ENCODE peak calls at places on chromosomes 5 and 9, in eight cellular contexts. One of them, this sample, is unnamed.

GRCh38 chr9:135282001-135282731 is 194.7 kb downstream of the OLFM1 start:
- DNase-seq in breast epithelium: peak; percentile 91
- DNase-seq in body of pancreas: peak; percentile 94
- DNase-seq in stomach: peak; percentile 89
- DNase-seq in CD8-positive, alpha-beta memory T cell: no peak
- DNase-seq in psoas muscle: peak; percentile 68
- DNase-seq in aorta: no peak
- DNase-seq in neural progenitor cell: no peak
- DNase-seq in this sample: no peak

GRCh38 chr5:1380011-1380817 is 35.3 kb upstream of the CLPTM1L start:
- DNase-seq in body of pancreas: peak; percentile 66
- DNase-seq in breast epithelium: no peak
- DNase-seq in neural progenitor cell: peak; percentile 81
- DNase-seq in CD8-positive, alpha-beta memory T cell: peak; percentile 43
- DNase-seq in aorta: peak; percentile 83
- DNase-seq in psoas muscle: peak; percentile 66
- DNase-seq in stomach: peak; percentile 63
- DNase-seq in this sample: no peak

GRCh38 chr5:39178171-39178570 is 41.2 kb downstream of the FYB1 start:
- DNase-seq in breast epithelium: no peak
- DNase-seq in neural progenitor cell: no peak
- DNase-seq in CD8-positive, alpha-beta memory T cell: no peak
- DNase-seq in stomach: no peak
- DNase-seq in psoas muscle: no peak
- DNase-seq in aorta: no peak
- DNase-seq in body of pancreas: no peak
- DNase-seq in this sample: no peak

GRCh38 chr5:69046375-69046957 is 47.3 kb upstream of the SLC30A5 start:
- DNase-seq in neural progenitor cell: no peak
- DNase-seq in breast epithelium: no peak
- DNase-seq in CD8-positive, alpha-beta memory T cell: no peak
- DNase-seq in stomach: no peak
- DNase-seq in psoas muscle: no peak
- DNase-seq in aorta: no peak
- DNase-seq in body of pancreas: no peak
- DNase-seq in this sample: no peak

GRCh38 chr5:172906436-172906835 is 52.8 kb upstream of the RPL26L1 start:
- DNase-seq in stomach: no peak
- DNase-seq in neural progenitor cell: no peak
- DNase-seq in psoas muscle: no peak
- DNase-seq in body of pancreas: no peak
- DNase-seq in breast epithelium: no peak
- DNase-seq in aorta: no peak
- DNase-seq in CD8-positive, alpha-beta memory T cell: no peak
- DNase-seq in this sample: no peak

GRCh38 chr9:135978650-135979461 is 17.7 kb upstream of the UBAC1 start:
- DNase-seq in neural progenitor cell: no peak
- DNase-seq in stomach: no peak
- DNase-seq in breast epithelium: no peak
- DNase-seq in psoas muscle: peak; percentile 78
- DNase-seq in body of pancreas: no peak
- DNase-seq in CD8-positive, alpha-beta memory T cell: peak; percentile 26
- DNase-seq in aorta: no peak
- DNase-seq in this sample: peak; percentile 41

GRCh38 chr5:38433160-38433861 is 123.1 kb downstream of the LIFR start:
- DNase-seq in neural progenitor cell: no peak
- DNase-seq in CD8-positive, alpha-beta memory T cell: no peak
- DNase-seq in body of pancreas: no peak
- DNase-seq in breast epithelium: no peak
- DNase-seq in aorta: no peak
- DNase-seq in stomach: no peak
- DNase-seq in psoas muscle: no peak
- DNase-seq in this sample: no peak

GRCh38 chr9:5767968-5768932 is 64.7 kb downstream of the ERMP1 start:
- DNase-seq in CD8-positive, alpha-beta memory T cell: no peak
- DNase-seq in neural progenitor cell: no peak
- DNase-seq in stomach: no peak
- DNase-seq in breast epithelium: no peak
- DNase-seq in psoas muscle: no peak
- DNase-seq in body of pancreas: no peak
- DNase-seq in aorta: no peak
- DNase-seq in this sample: no peak

GRCh38 chr9:114495992-114496391 is 9.3 kb downstream of the WHRN start:
- DNase-seq in neural progenitor cell: no peak
- DNase-seq in breast epithelium: no peak
- DNase-seq in CD8-positive, alpha-beta memory T cell: no peak
- DNase-seq in body of pancreas: no peak
- DNase-seq in psoas muscle: no peak
- DNase-seq in aorta: no peak
- DNase-seq in stomach: no peak
- DNase-seq in this sample: no peak

GRCh38 chr5:64874753-64875152 is 106.0 kb downstream of the CWC27 start:
- DNase-seq in aorta: no peak
- DNase-seq in CD8-positive, alpha-beta memory T cell: no peak
- DNase-seq in psoas muscle: no peak
- DNase-seq in breast epithelium: no peak
- DNase-seq in neural progenitor cell: no peak
- DNase-seq in stomach: no peak
- DNase-seq in body of pancreas: no peak
- DNase-seq in this sample: no peak

GRCh38 chr5:137834498-137834897 is 33.2 kb upstream of the MYOT start:
- DNase-seq in stomach: no peak
- DNase-seq in CD8-positive, alpha-beta memory T cell: no peak
- DNase-seq in neural progenitor cell: no peak
- DNase-seq in breast epithelium: no peak
- DNase-seq in psoas muscle: no peak
- DNase-seq in aorta: no peak
- DNase-seq in body of pancreas: no peak
- DNase-seq in this sample: no peak

GRCh38 chr9:124730772-124731171 is 40.3 kb downstream of the NR6A1 start:
- DNase-seq in body of pancreas: no peak
- DNase-seq in CD8-positive, alpha-beta memory T cell: no peak
- DNase-seq in aorta: no peak
- DNase-seq in stomach: no peak
- DNase-seq in neural progenitor cell: no peak
- DNase-seq in breast epithelium: no peak
- DNase-seq in psoas muscle: no peak
- DNase-seq in this sample: no peak

GRCh38 chr5:139284295-139284694 is 9.2 kb upstream of the MATR3 start:
- DNase-seq in body of pancreas: no peak
- DNase-seq in neural progenitor cell: no peak
- DNase-seq in stomach: no peak
- DNase-seq in psoas muscle: no peak
- DNase-seq in CD8-positive, alpha-beta memory T cell: no peak
- DNase-seq in breast epithelium: no peak
- DNase-seq in aorta: no peak
- DNase-seq in this sample: no peak

GRCh38 chr5:128778474-128778873 is 186.8 kb upstream of the SLC27A6 start:
- DNase-seq in neural progenitor cell: no peak
- DNase-seq in CD8-positive, alpha-beta memory T cell: no peak
- DNase-seq in aorta: no peak
- DNase-seq in psoas muscle: no peak
- DNase-seq in stomach: no peak
- DNase-seq in breast epithelium: no peak
- DNase-seq in body of pancreas: no peak
- DNase-seq in this sample: no peak

GRCh38 chr5:179812997-179813607 is 6.4 kb upstream of the MGAT4B start:
- DNase-seq in psoas muscle: no peak
- DNase-seq in body of pancreas: no peak
- DNase-seq in CD8-positive, alpha-beta memory T cell: no peak
- DNase-seq in aorta: no peak
- DNase-seq in neural progenitor cell: no peak
- DNase-seq in breast epithelium: no peak
- DNase-seq in stomach: no peak
- DNase-seq in this sample: no peak

GRCh38 chr5:156327306-156327705 is 342 bp downstream of the SGCD start:
- DNase-seq in stomach: no peak
- DNase-seq in neural progenitor cell: no peak
- DNase-seq in psoas muscle: no peak
- DNase-seq in CD8-positive, alpha-beta memory T cell: no peak
- DNase-seq in body of pancreas: no peak
- DNase-seq in breast epithelium: no peak
- DNase-seq in aorta: no peak
- DNase-seq in this sample: no peak

GRCh38 chr9:123684393-123685149 is 245.4 kb downstream of the DENND1A start:
- DNase-seq in body of pancreas: no peak
- DNase-seq in CD8-positive, alpha-beta memory T cell: no peak
- DNase-seq in breast epithelium: no peak
- DNase-seq in aorta: no peak
- DNase-seq in psoas muscle: no peak
- DNase-seq in neural progenitor cell: no peak
- DNase-seq in stomach: no peak
- DNase-seq in this sample: no peak

GRCh38 chr5:178551059-178551458 is 39.1 kb downstream of the COL23A1 start:
- DNase-seq in CD8-positive, alpha-beta memory T cell: no peak
- DNase-seq in neural progenitor cell: no peak
- DNase-seq in stomach: no peak
- DNase-seq in psoas muscle: no peak
- DNase-seq in aorta: no peak
- DNase-seq in breast epithelium: no peak
- DNase-seq in body of pancreas: no peak
- DNase-seq in this sample: no peak

GRCh38 chr5:3481175-3481574 is 114.5 kb upstream of the IRX1 start:
- DNase-seq in psoas muscle: no peak
- DNase-seq in CD8-positive, alpha-beta memory T cell: no peak
- DNase-seq in stomach: no peak
- DNase-seq in aorta: no peak
- DNase-seq in breast epithelium: no peak
- DNase-seq in body of pancreas: no peak
- DNase-seq in neural progenitor cell: no peak
- DNase-seq in this sample: no peak

GRCh38 chr9:8718121-8718725 is 918.6 kb upstream of the DMAC1 start:
- DNase-seq in aorta: no peak
- DNase-seq in psoas muscle: no peak
- DNase-seq in neural progenitor cell: peak; percentile 53
- DNase-seq in breast epithelium: no peak
- DNase-seq in body of pancreas: no peak
- DNase-seq in CD8-positive, alpha-beta memory T cell: no peak
- DNase-seq in stomach: no peak
- DNase-seq in this sample: no peak

GRCh38 chr5:132830436-132831094 is at the start of gene SHROOM1:
- DNase-seq in stomach: peak; percentile 80
- DNase-seq in aorta: peak; percentile 91
- DNase-seq in CD8-positive, alpha-beta memory T cell: no peak
- DNase-seq in body of pancreas: peak; percentile 84
- DNase-seq in breast epithelium: no peak
- DNase-seq in neural progenitor cell: peak; percentile 76
- DNase-seq in psoas muscle: peak; percentile 77
- DNase-seq in this sample: no peak

GRCh38 chr9:1207681-1208080 is 157.5 kb downstream of the DMRT2 start:
- DNase-seq in CD8-positive, alpha-beta memory T cell: no peak
- DNase-seq in neural progenitor cell: no peak
- DNase-seq in breast epithelium: no peak
- DNase-seq in psoas muscle: no peak
- DNase-seq in aorta: no peak
- DNase-seq in body of pancreas: no peak
- DNase-seq in stomach: no peak
- DNase-seq in this sample: no peak

DNA sequence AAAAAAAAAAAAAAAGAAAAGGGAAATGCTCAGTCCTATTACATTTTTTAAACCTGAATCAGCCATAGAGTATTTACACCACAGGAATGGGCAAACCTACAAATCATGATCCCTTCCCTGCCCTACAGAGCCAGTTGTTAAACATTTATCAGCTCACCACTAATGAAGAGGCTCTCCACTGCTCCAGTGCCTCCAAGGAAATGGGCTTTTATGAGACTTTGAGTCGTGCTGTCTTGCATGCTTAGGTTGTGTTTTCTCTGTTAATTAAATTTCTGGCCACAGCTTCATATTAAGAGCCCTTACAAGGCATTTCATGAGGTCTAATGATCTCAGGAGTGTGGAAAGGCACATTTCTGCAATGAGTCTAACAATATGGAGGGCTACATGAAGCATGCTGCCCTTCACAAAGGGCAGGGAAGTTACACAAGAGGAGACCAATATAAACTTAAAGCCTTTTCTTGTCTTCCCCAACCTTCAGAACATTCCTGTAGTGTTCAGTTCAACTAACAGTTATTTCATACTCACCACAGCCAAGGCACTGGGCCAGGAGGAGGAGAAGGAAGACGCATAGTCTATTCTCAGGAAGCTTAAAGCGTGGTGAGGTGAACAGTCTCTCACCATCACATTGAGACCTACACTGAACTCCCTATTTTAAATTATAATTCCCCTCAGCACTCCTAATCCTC is 140.1 kb upstream of the ABCA1 start:
- DNase-seq in breast epithelium: no peak
- DNase-seq in psoas muscle: no peak
- DNase-seq in body of pancreas: no peak
- DNase-seq in stomach: no peak
- DNase-seq in CD8-positive, alpha-beta memory T cell: no peak
- DNase-seq in neural progenitor cell: no peak
- DNase-seq in aorta: no peak
- DNase-seq in this sample: no peak
- H3K4me1 ChIP-seq in breast epithelium: no peaks in the 10 kb centered on the region
- H3K4me1 ChIP-seq in psoas muscle: peaks cover 27% of the 10 kb centered on the region
- H3K4me1 ChIP-seq in body of pancreas: peaks cover 30% of the 10 kb centered on the region
- H3K4me1 ChIP-seq in stomach: peaks cover 41% of the 10 kb centered on the region
- H3K4me1 ChIP-seq in CD8-positive, alpha-beta memory T cell: peaks cover 4% of the 10 kb centered on the region
- H3K4me1 ChIP-seq in neural progenitor cell: no peaks in the 10 kb centered on the region
- H3K4me1 ChIP-seq in aorta: peaks cover 3% of the 10 kb centered on the region
- H3K4me1 ChIP-seq in this sample: peaks cover 21% of the 10 kb centered on the region

GRCh38 chr5:136114406-136115132 is 18.1 kb upstream of the SMAD5 start:
- DNase-seq in body of pancreas: no peak
- DNase-seq in neural progenitor cell: no peak
- DNase-seq in psoas muscle: no peak
- DNase-seq in aorta: no peak
- DNase-seq in CD8-positive, alpha-beta memory T cell: no peak
- DNase-seq in stomach: no peak
- DNase-seq in breast epithelium: no peak
- DNase-seq in this sample: no peak
- H3K4me1 ChIP-seq in body of pancreas: no peaks in the 10 kb centered on the region
- H3K4me1 ChIP-seq in neural progenitor cell: no peaks in the 10 kb centered on the region
- H3K4me1 ChIP-seq in psoas muscle: no peaks in the 10 kb centered on the region
- H3K4me1 ChIP-seq in aorta: no peaks in the 10 kb centered on the region
- H3K4me1 ChIP-seq in CD8-positive, alpha-beta memory T cell: no peaks in the 10 kb centered on the region
- H3K4me1 ChIP-seq in stomach: no peaks in the 10 kb centered on the region
- H3K4me1 ChIP-seq in breast epithelium: no peaks in the 10 kb centered on the region
- H3K4me1 ChIP-seq in this sample: no peaks in the 10 kb centered on the region

GRCh38 chr9:112487799-112488345 is 1.2 kb downstream of the KIAA1958 start:
- DNase-seq in neural progenitor cell: peak; percentile 31
- DNase-seq in body of pancreas: no peak
- DNase-seq in aorta: no peak
- DNase-seq in breast epithelium: no peak
- DNase-seq in CD8-positive, alpha-beta memory T cell: no peak
- DNase-seq in stomach: no peak
- DNase-seq in psoas muscle: no peak
- DNase-seq in this sample: no peak
- H3K4me1 ChIP-seq in neural progenitor cell: peaks cover 28% of the 10 kb centered on the region
- H3K4me1 ChIP-seq in body of pancreas: peaks cover 37% of the 10 kb centered on the region
- H3K4me1 ChIP-seq in aorta: peaks cover 2% of the 10 kb centered on the region
- H3K4me1 ChIP-seq in breast epithelium: no peaks in the 10 kb centered on the region
- H3K4me1 ChIP-seq in CD8-positive, alpha-beta memory T cell: peaks cover 13% of the 10 kb centered on the region
- H3K4me1 ChIP-seq in stomach: peaks cover 36% of the 10 kb centered on the region
- H3K4me1 ChIP-seq in psoas muscle: peaks cover 5% of the 10 kb centered on the region
- H3K4me1 ChIP-seq in this sample: peaks cover 11% of the 10 kb centered on the region

DNA sequence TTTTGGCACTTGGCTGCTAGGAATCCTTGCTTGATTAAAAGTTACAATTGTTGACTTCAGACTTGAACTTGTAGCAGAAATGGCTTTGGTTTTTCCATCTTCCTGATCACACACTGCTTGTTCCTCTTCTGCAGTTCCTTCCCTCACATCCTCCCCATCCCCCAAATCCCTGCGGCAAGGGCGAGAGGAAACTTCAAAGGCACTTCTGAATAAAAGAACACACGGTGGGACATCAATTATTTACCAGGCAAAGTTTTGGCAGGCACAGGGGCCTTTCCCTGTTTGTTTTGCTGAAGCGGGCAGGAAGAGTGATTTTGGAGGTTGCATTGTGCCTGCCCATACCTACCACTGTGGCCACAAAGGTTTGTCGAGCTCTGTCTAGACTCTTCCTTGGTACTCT is 260.9 kb downstream of the KIF4B start:
- DNase-seq in breast epithelium: no peak
- DNase-seq in stomach: no peak
- DNase-seq in psoas muscle: no peak
- DNase-seq in aorta: no peak
- DNase-seq in body of pancreas: no peak
- DNase-seq in CD8-positive, alpha-beta memory T cell: no peak
- DNase-seq in neural progenitor cell: peak; percentile 48
- DNase-seq in this sample: no peak
- H3K4me1 ChIP-seq in breast epithelium: no peaks in the 10 kb centered on the region
- H3K4me1 ChIP-seq in stomach: no peaks in the 10 kb centered on the region
- H3K4me1 ChIP-seq in psoas muscle: no peaks in the 10 kb centered on the region
- H3K4me1 ChIP-seq in aorta: no peaks in the 10 kb centered on the region
- H3K4me1 ChIP-seq in body of pancreas: no peaks in the 10 kb centered on the region
- H3K4me1 ChIP-seq in CD8-positive, alpha-beta memory T cell: no peaks in the 10 kb centered on the region
- H3K4me1 ChIP-seq in neural progenitor cell: peaks cover 11% of the 10 kb centered on the region
- H3K4me1 ChIP-seq in this sample: no peaks in the 10 kb centered on the region

This sample was measured in gastrocnemius medialis.